ENCODE peak calls at places on chromosomes 6 and 20, in six cellular contexts. U is GM06990, V is brain microvascular endothelial cell, Q is cardiac muscle cell, A is Calu3, I is H9. M is an unnamed sample.
A peak's percentile ranks its signal among the peaks of the same experiment; 100 is the strongest.

GRCh38 chr20:40686893-40687292 is 2.1 kb downstream of the MAFB start:
- DNase-seq in U (no peak), V (no peak), Q (no peak), A (no peak), I (peak; percentile 33), M (no peak)

GRCh38 chr6:151391021-151391470 is 313 bp downstream of the ZBTB2 start:
- DNase-seq in U (no peak), V (peak; percentile 50), Q (peak; percentile 79), A (peak; percentile 71), I (peak; percentile 71), M (peak; percentile 79)

GRCh38 chr6:41577865-41578713 is 31.9 kb downstream of the FOXP4 start:
- DNase-seq in U (no peak), V (no peak), Q (peak; percentile 57), A (no peak), I (peak; percentile 87), M (no peak)

GRCh38 chr20:10609276-10609675 is 64.5 kb downstream of the JAG1 start:
- DNase-seq in U (no peak), V (peak; percentile 85), Q (no peak), A (no peak), I (no peak), M (no peak)

GRCh38 chr20:1761116-1761515 is 103.5 kb upstream of the SIRPG start:
- DNase-seq in U (no peak), V (peak; percentile 76), Q (no peak), A (no peak), I (no peak), M (no peak)

GRCh38 chr20:5658897-5659296 is 91.3 kb upstream of the SHLD1 start:
- DNase-seq in U (peak; percentile 54), V (peak; percentile 93), Q (peak; percentile 22), A (no peak), I (no peak), M (peak; percentile 66)

GRCh38 chr20:40359127-40359892 is 329.7 kb downstream of the MAFB start:
- DNase-seq in U (no peak), V (no peak), Q (no peak), A (no peak), I (no peak), M (no peak)

GRCh38 chr20:9114709-9115108 is 45.8 kb downstream of the PLCB4 start:
- DNase-seq in U (no peak), V (no peak), Q (no peak), A (no peak), I (no peak), M (no peak)

GRCh38 chr6:111777357-111777756 is 95.9 kb downstream of the FYN start:
- DNase-seq in U (no peak), V (no peak), Q (no peak), A (no peak), I (no peak), M (no peak)

GRCh38 chr6:79601020-79601609 is 30.0 kb upstream of the SH3BGRL2 start:
- DNase-seq in U (no peak), V (peak; percentile 71), Q (no peak), A (peak; percentile 29), I (no peak), M (no peak)

GRCh38 chr20:59161626-59162170 is 1.9 kb upstream of the ZNF831 start:
- DNase-seq in U (no peak), V (no peak), Q (no peak), A (no peak), I (no peak), M (no peak)

GRCh38 chr6:137451926-137452325 is 42.3 kb downstream of the OLIG3 start:
- DNase-seq in U (no peak), V (peak; percentile 30), Q (no peak), A (no peak), I (no peak), M (no peak)

GRCh38 chr6:35581633-35582032 is 68.9 kb upstream of the TULP1 start:
- DNase-seq in U (no peak), V (no peak), Q (no peak), A (no peak), I (no peak), M (no peak)

GRCh38 chr6:26249959-26250805 is 114.8 kb upstream of the BTN3A2 start:
- DNase-seq in U (peak; percentile 93), V (peak; percentile 64), Q (peak; percentile 73), A (peak; percentile 81), I (peak; percentile 71), M (peak; percentile 55)

GRCh38 chr6:134373282-134373922 is 55.5 kb upstream of the SGK1 start:
- DNase-seq in U (peak; percentile 48), V (peak; percentile 80), Q (no peak), A (peak; percentile 4), I (no peak), M (peak; percentile 59)

GRCh38 chr20:25706793-25707192 is 10.1 kb upstream of the ZNF337 start:
- DNase-seq in U (no peak), V (no peak), Q (no peak), A (peak; percentile 1), I (no peak), M (no peak)

GRCh38 chr20:2816030-2816582 is at the start of gene TMEM239:
- DNase-seq in U (no peak), V (no peak), Q (no peak), A (no peak), I (no peak), M (no peak)

GRCh38 chr6:122122686-122123085 is 276.8 kb upstream of the HSF2 start:
- DNase-seq in U (no peak), V (no peak), Q (no peak), A (no peak), I (no peak), M (no peak)

GRCh38 chr6:95819939-95820338 is 195.8 kb upstream of the FUT9 start:
- DNase-seq in U (no peak), V (no peak), Q (no peak), A (no peak), I (peak; percentile 37), M (no peak)
- TF ChIP-seq CTCF in U (peak; percentile 38), V (no peak), Q (no peak), A (no peak), I (peak; percentile 64), M (peak; percentile 47)

GRCh38 chr6:53717571-53717970 is 52.0 kb upstream of the KLHL31 start:
- DNase-seq in U (no peak), V (no peak), Q (no peak), A (peak; percentile 25), I (no peak), M (no peak)

GRCh38 chr6:53712078-53712477 is 46.5 kb upstream of the KLHL31 start:
- DNase-seq in U (no peak), V (no peak), Q (no peak), A (no peak), I (no peak), M (no peak)

GRCh38 chr6:53714395-53714794 is 48.8 kb upstream of the KLHL31 start:
- DNase-seq in U (no peak), V (no peak), Q (no peak), A (no peak), I (no peak), M (no peak)

GRCh38 chr6:53715434-53715833 is 49.9 kb upstream of the KLHL31 start:
- DNase-seq in U (no peak), V (no peak), Q (no peak), A (no peak), I (no peak), M (no peak)

GRCh38 chr6:53714888-53715287 is 49.3 kb upstream of the KLHL31 start:
- DNase-seq in U (no peak), V (no peak), Q (no peak), A (no peak), I (no peak), M (no peak)
- TF ChIP-seq CTCF in U (no peak), V (no peak), Q (no peak), A (no peak), I (no peak), M (no peak)

GRCh38 chr20:32059189-32059588 is 7.1 kb downstream of the HCK start:
- DNase-seq in U (no peak), V (no peak), Q (no peak), A (no peak), I (no peak), M (no peak)
- TF ChIP-seq CTCF in U (no peak), V (no peak), Q (no peak), A (no peak), I (no peak), M (no peak)

GRCh38 chr6:166382933-166383816 is at the start of gene MPC1:
- DNase-seq in U (peak; percentile 99), V (peak; percentile 92), Q (peak; percentile 97), A (peak; percentile 98), I (peak; percentile 98), M (peak; percentile 99)
- TF ChIP-seq CTCF in U (no peak), V (no peak), Q (no peak), A (no peak), I (no peak), M (peak; percentile 1)

DNA sequence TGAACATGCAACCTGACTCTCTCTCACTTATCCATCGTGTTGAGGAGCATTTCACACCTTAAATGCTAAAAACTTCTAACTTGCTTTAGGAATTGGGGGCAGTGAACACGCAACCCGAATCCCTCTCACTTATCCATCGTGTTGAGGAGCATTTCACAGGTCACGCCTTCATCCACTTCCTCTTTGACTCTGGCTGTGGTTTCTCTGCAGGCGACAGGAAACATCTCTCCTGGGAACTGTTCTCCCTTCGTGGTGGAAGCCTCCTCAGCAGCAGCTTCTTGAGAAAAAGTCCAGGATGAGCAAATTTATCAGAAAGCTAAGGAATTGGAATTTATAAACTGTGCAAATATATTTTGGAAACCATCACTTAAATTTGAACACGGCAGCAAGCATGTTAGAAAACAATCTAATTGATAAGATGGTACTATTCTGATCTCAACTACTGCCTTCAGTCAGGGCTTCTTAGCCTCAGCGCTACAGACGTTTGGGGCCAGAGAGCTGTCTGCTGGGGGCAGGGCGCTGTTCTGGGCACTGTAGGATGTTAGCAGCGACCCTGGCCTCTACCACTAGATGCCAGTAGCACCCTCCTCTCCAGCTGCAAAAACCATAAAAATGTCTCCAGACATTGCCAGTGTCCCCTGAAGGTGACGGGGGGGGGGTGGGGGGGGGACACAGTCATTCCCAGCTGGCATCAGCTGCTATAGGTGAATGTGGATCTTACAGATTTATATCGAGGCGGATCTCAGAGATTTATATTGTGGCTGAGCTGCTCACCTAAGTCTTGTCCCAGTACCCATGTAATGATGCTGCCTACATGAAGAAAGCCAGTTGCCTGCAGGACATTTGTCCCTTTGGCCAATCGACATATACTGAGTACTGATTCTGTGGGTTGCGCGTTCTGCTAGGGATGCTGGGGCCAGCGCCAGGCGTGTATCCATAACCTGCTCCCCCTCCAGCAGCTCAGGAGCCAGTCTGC is 26.2 kb downstream of the CTCFL start:
- DNase-seq in U (no peak), V (peak; percentile 29), Q (peak; percentile 78), A (peak; percentile 68), I (peak; percentile 72), M (no peak)
- TF ChIP-seq CTCF in U (peak; percentile 71), V (peak; percentile 67), Q (peak; percentile 50), A (peak; percentile 75), I (peak; percentile 65), M (peak; percentile 65)